ENCODE peak calls at places on chromosome 11, in seven cellular contexts. H, A, B, R, W, G and N are unnamed samples.
A peak's percentile ranks its signal among the peaks of the same experiment; 100 is the strongest.

GRCh38 chr11:12719221-12719620 is 45.0 kb downstream of the TEAD1 start:
- DNase-seq in R (no peak), A (no peak), B (no peak), H (peak; percentile 44), W (no peak), G (no peak), N (no peak)

GRCh38 chr11:127226959-127227358 is 226.4 kb upstream of the KIRREL3 start:
- DNase-seq in R (no peak), W (no peak), H (no peak), B (no peak), G (no peak), A (no peak), N (no peak)

GRCh38 chr11:17230867-17231851 is 23.4 kb upstream of the PIK3C2A start:
- DNase-seq in H (no peak), R (no peak), G (no peak), A (no peak), B (no peak), W (no peak), N (no peak)

GRCh38 chr11:65353376-65353775 is 1.2 kb upstream of the TIGD3 start:
- DNase-seq in A (no peak), W (no peak), R (no peak), G (no peak), B (no peak), H (no peak), N (no peak)

GRCh38 chr11:123653997-123654565 is 343 bp downstream of the SCN3B start:
- DNase-seq in G (no peak), W (peak; percentile 66), R (peak; percentile 21), H (peak; percentile 83), A (peak; percentile 32), B (no peak), N (peak; percentile 47)

GRCh38 chr11:69814902-69815301 is 4.3 kb downstream of the FGF3 start:
- DNase-seq in A (no peak), H (no peak), R (no peak), G (no peak), W (no peak), B (no peak), N (no peak)

GRCh38 chr11:109853156-109853776 is 239.9 kb upstream of the ZC3H12C start:
- DNase-seq in H (no peak), A (no peak), R (no peak), B (no peak), W (no peak), G (peak; percentile 15), N (no peak)

GRCh38 chr11:35304393-35304790 is 115.0 kb downstream of the SLC1A2 start:
- DNase-seq in G (peak; percentile 25), H (no peak), B (no peak), R (peak; percentile 64), W (no peak), A (no peak), N (no peak)

GRCh38 chr11:126799974-126800373 is 200.6 kb downstream of the KIRREL3 start:
- DNase-seq in W (no peak), B (no peak), A (no peak), G (no peak), R (no peak), H (no peak), N (no peak)

GRCh38 chr11:110513521-110514450 is 84.0 kb downstream of the FDX1 start:
- DNase-seq in B (no peak), W (no peak), R (no peak), H (no peak), G (no peak), A (no peak), N (no peak)

GRCh38 chr11:108871152-108871551 is 206.3 kb downstream of the DDX10 start:
- DNase-seq in B (no peak), W (no peak), H (no peak), R (no peak), A (no peak), G (peak; percentile 35), N (no peak)

GRCh38 chr11:111120691-111121090 is 124.8 kb upstream of the POU2AF2 start:
- DNase-seq in R (no peak), W (no peak), H (no peak), B (no peak), A (no peak), G (no peak), N (no peak)

GRCh38 chr11:38460429-38460828 is 1862.4 kb upstream of the RAG2 start:
- DNase-seq in A (no peak), H (no peak), B (no peak), W (no peak), R (no peak), G (no peak), N (no peak)

GRCh38 chr11:44147751-44148150 is 52.3 kb downstream of the EXT2 start:
- DNase-seq in G (no peak), A (no peak), H (no peak), R (no peak), W (no peak), B (no peak), N (no peak)

GRCh38 chr11:112049777-112050176 is 24.0 kb downstream of the PIH1D2 start:
- DNase-seq in B (no peak), G (no peak), A (no peak), R (no peak), H (no peak), W (no peak), N (no peak)

GRCh38 chr11:115297330-115297729 is 206.9 kb downstream of the CADM1 start:
- DNase-seq in W (no peak), B (no peak), H (no peak), A (no peak), R (no peak), G (no peak), N (no peak)

GRCh38 chr11:103091441-103091809 is 535 bp downstream of the DCUN1D5 start:
- DNase-seq in R (peak; percentile 12), W (peak; percentile 74), H (peak; percentile 63), A (peak; percentile 36), G (peak; percentile 32), B (peak; percentile 55), N (peak; percentile 14)

GRCh38 chr11:122294041-122294440 is 178.0 kb upstream of the BLID start:
- DNase-seq in H (no peak), B (no peak), R (no peak), A (no peak), G (no peak), W (no peak), N (no peak)

GRCh38 chr11:7657306-7658025 is 15.8 kb downstream of the CYB5R2 start:
- DNase-seq in W (peak; percentile 78), R (peak; percentile 56), G (peak; percentile 67), B (peak; percentile 54), H (peak; percentile 65), A (peak; percentile 49), N (no peak)

GRCh38 chr11:6234314-6235031 is at the start of gene FHIP1B:
- DNase-seq in R (peak; percentile 100), B (peak; percentile 100), A (peak; percentile 100), W (peak; percentile 100), G (peak; percentile 99), H (peak; percentile 97), N (peak; percentile 81)
- TF ChIP-seq POLR2A in R (peak; percentile 81), B (peak; percentile 38), A (no peak), W (peak; percentile 16), G (peak; percentile 85), H (no peak), N (peak; percentile 60)

GRCh38 chr11:120334894-120335462 is 1.2 kb upstream of the ARHGEF12 start:
- DNase-seq in H (peak; percentile 67), W (peak; percentile 82), A (peak; percentile 64), R (peak; percentile 83), G (peak; percentile 74), B (peak; percentile 56), N (peak; percentile 29)
- TF ChIP-seq POLR2AphosphoS5 in H (no peak), W (peak; percentile 85), A (peak; percentile 56), R (no peak), G (no peak), B (peak; percentile 81), N (no peak)

GRCh38 chr11:133950874-133951483 is 5.8 kb downstream of the IGSF9B start:
- DNase-seq in H (peak; percentile 67), W (no peak), R (no peak), B (no peak), A (no peak), G (no peak), N (no peak)
- TF ChIP-seq POLR2A in H (no peak), W (no peak), R (no peak), B (no peak), A (no peak), G (no peak), N (no peak)

GRCh38 chr11:6468712-6469495 is 4.8 kb downstream of the TRIM3 start:
- DNase-seq in B (peak; percentile 87), G (peak; percentile 57), W (peak; percentile 92), A (peak; percentile 80), H (peak; percentile 88), R (peak; percentile 42), N (peak; percentile 60)
- TF ChIP-seq POLR2AphosphoS5 in B (no peak), G (peak; percentile 50), W (peak; percentile 56), A (no peak), H (peak; percentile 61), R (peak; percentile 32), N (no peak)

DNA sequence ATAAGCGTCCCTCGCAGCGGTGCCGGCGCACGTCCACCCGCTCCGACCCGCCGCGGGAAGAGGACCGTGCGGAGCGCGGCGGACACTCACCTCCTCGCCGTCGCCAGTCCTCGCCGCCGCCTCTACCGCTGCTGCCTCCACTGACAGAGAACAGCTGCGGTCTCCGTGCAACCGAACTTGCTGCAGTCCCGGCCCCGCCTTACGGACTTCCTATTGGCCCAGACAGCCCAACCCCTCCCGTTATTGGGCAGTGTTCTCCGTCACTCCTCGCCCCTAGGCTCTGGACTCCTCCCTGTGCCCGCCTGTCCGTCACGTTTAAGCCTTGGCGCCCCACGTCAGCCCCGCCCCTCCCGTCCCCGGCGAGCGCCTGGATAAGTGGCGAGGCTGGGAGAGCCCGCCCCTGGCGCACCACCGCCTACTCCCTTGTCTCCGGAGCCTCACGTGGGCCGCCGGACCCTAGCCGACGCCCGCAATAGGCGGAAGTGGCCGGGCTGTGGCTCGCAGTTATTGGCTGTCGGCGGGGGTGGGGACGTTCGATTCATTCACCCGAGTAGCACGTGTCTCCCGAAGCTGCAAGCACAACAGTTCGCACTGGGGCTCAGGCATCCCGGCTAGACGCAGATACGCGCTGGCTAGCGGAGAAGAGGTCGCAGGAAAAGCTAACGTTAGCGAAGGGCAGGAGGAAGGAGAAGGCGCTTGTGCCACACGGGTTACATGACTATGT is at the start of gene PC:
- DNase-seq in A (peak; percentile 100), B (peak; percentile 99), W (peak; percentile 100), H (peak; percentile 97), R (peak; percentile 99), G (peak; percentile 98), N (peak; percentile 97)
- TF ChIP-seq POLR2A in A (no peak), B (peak; percentile 42), W (peak; percentile 36), H (peak; percentile 56), R (peak; percentile 89), G (peak; percentile 71), N (peak; percentile 48)

GRCh38 chr11:119251114-119251513 is 45.0 kb downstream of the CBL start:
- DNase-seq in R (no peak), G (no peak), A (no peak), H (no peak), B (no peak), W (no peak), N (no peak)
- TF ChIP-seq POLR2AphosphoS5 in R (no peak), G (no peak), A (no peak), H (no peak), B (no peak), W (no peak), N (no peak)

GRCh38 chr11:2446590-2447252 is 1.9 kb downstream of the KCNQ1 start:
- DNase-seq in R (no peak), W (no peak), H (no peak), G (no peak), B (peak; percentile 69), A (no peak), N (no peak)
- TF ChIP-seq POLR2A in R (no peak), W (no peak), H (no peak), G (no peak), B (no peak), A (no peak), N (no peak)